ENCODE peak calls at places on chromosomes 2 and 18, in seven cellular contexts. One of them, this sample, is unnamed.

GRCh38 chr2:109127556-109127955 is 1.4 kb upstream of the SH3RF3 start:
- DNase-seq in K562: no peak
- DNase-seq in A549: no peak
- DNase-seq in IMR-90: no peak
- DNase-seq in HepG2: no peak
- DNase-seq in H1: no peak
- DNase-seq in SK-N-SH: no peak
- DNase-seq in this sample: no peak

GRCh38 chr2:169928463-169928864 is 101.2 kb downstream of the UBR3 start:
- DNase-seq in K562: peak
- DNase-seq in A549: peak
- DNase-seq in IMR-90: peak
- DNase-seq in HepG2: peak
- DNase-seq in H1: no peak
- DNase-seq in SK-N-SH: peak
- DNase-seq in this sample: no peak

GRCh38 chr2:216875861-216876260 is 16.0 kb upstream of the TNP1 start:
- DNase-seq in K562: no peak
- DNase-seq in A549: no peak
- DNase-seq in IMR-90: no peak
- DNase-seq in HepG2: no peak
- DNase-seq in H1: no peak
- DNase-seq in SK-N-SH: no peak
- DNase-seq in this sample: no peak

GRCh38 chr18:51278045-51278649 is 80.7 kb upstream of the MEX3C start:
- DNase-seq in K562: peak
- DNase-seq in A549: peak
- DNase-seq in IMR-90: no peak
- DNase-seq in HepG2: peak
- DNase-seq in H1: peak
- DNase-seq in SK-N-SH: peak
- DNase-seq in this sample: no peak

GRCh38 chr2:234763051-234763909 is 188.5 kb upstream of the SH3BP4 start:
- DNase-seq in K562: no peak
- DNase-seq in A549: no peak
- DNase-seq in IMR-90: peak
- DNase-seq in HepG2: peak
- DNase-seq in H1: no peak
- DNase-seq in SK-N-SH: no peak
- DNase-seq in this sample: no peak

GRCh38 chr2:96642564-96643350 is at the start of gene FER1L5:
- DNase-seq in K562: peak
- DNase-seq in A549: no peak
- DNase-seq in IMR-90: peak
- DNase-seq in HepG2: no peak
- DNase-seq in H1: peak
- DNase-seq in SK-N-SH: peak
- DNase-seq in this sample: no peak

GRCh38 chr2:20657522-20658235 is 6.8 kb upstream of the HS1BP3 start:
- DNase-seq in K562: no peak
- DNase-seq in A549: no peak
- DNase-seq in IMR-90: no peak
- DNase-seq in HepG2: no peak
- DNase-seq in H1: no peak
- DNase-seq in SK-N-SH: no peak
- DNase-seq in this sample: no peak

GRCh38 chr2:84870306-84870705 is 10.6 kb downstream of the TRABD2A start:
- DNase-seq in K562: peak
- DNase-seq in A549: no peak
- DNase-seq in IMR-90: no peak
- DNase-seq in HepG2: no peak
- DNase-seq in H1: no peak
- DNase-seq in SK-N-SH: no peak
- DNase-seq in this sample: no peak

GRCh38 chr18:11800947-11801346 is 50.3 kb upstream of the CHMP1B start:
- DNase-seq in K562: no peak
- DNase-seq in A549: no peak
- DNase-seq in IMR-90: no peak
- DNase-seq in HepG2: no peak
- DNase-seq in H1: no peak
- DNase-seq in SK-N-SH: no peak
- DNase-seq in this sample: no peak

GRCh38 chr18:47928466-47928865 is 2.0 kb downstream of the SMAD2 start:
- DNase-seq in K562: peak
- DNase-seq in A549: no peak
- DNase-seq in IMR-90: peak
- DNase-seq in HepG2: no peak
- DNase-seq in H1: no peak
- DNase-seq in SK-N-SH: no peak
- DNase-seq in this sample: no peak

GRCh38 chr2:30362468-30363081 is 84.5 kb upstream of the LCLAT1 start:
- DNase-seq in K562: no peak
- DNase-seq in A549: peak
- DNase-seq in IMR-90: peak
- DNase-seq in HepG2: no peak
- DNase-seq in H1: no peak
- DNase-seq in SK-N-SH: no peak
- DNase-seq in this sample: no peak

GRCh38 chr2:64408031-64408430 is 45.9 kb upstream of the LGALSL start:
- DNase-seq in K562: no peak
- DNase-seq in A549: no peak
- DNase-seq in IMR-90: no peak
- DNase-seq in HepG2: no peak
- DNase-seq in H1: no peak
- DNase-seq in SK-N-SH: no peak
- DNase-seq in this sample: no peak

GRCh38 chr2:229296016-229296415 is 24.9 kb upstream of the PID1 start:
- DNase-seq in K562: no peak
- DNase-seq in A549: no peak
- DNase-seq in IMR-90: no peak
- DNase-seq in HepG2: no peak
- DNase-seq in H1: no peak
- DNase-seq in SK-N-SH: no peak
- DNase-seq in this sample: no peak

GRCh38 chr2:96859338-96859649 is 1.5 kb upstream of the ANKRD39 start:
- DNase-seq in K562: peak
- DNase-seq in A549: no peak
- DNase-seq in IMR-90: no peak
- DNase-seq in HepG2: no peak
- DNase-seq in H1: no peak
- DNase-seq in SK-N-SH: no peak
- DNase-seq in this sample: no peak

GRCh38 chr18:3605562-3606443 is 155.8 kb downstream of the TGIF1 start:
- DNase-seq in K562: peak
- DNase-seq in A549: no peak
- DNase-seq in IMR-90: peak
- DNase-seq in HepG2: no peak
- DNase-seq in H1: no peak
- DNase-seq in SK-N-SH: no peak
- DNase-seq in this sample: no peak

GRCh38 chr2:238475571-238475970 is 48.8 kb downstream of the ASB1 start:
- DNase-seq in K562: no peak
- DNase-seq in A549: no peak
- DNase-seq in IMR-90: no peak
- DNase-seq in HepG2: no peak
- DNase-seq in H1: no peak
- DNase-seq in SK-N-SH: no peak
- DNase-seq in this sample: no peak

GRCh38 chr2:138985881-138986280 is 205.7 kb upstream of the NXPH2 start:
- DNase-seq in K562: no peak
- DNase-seq in A549: no peak
- DNase-seq in IMR-90: no peak
- DNase-seq in HepG2: no peak
- DNase-seq in H1: no peak
- DNase-seq in SK-N-SH: no peak
- DNase-seq in this sample: no peak

GRCh38 chr2:150544731-150545130 is 57.3 kb upstream of the RND3 start:
- DNase-seq in K562: no peak
- DNase-seq in A549: no peak
- DNase-seq in IMR-90: no peak
- DNase-seq in HepG2: no peak
- DNase-seq in H1: no peak
- DNase-seq in SK-N-SH: no peak
- DNase-seq in this sample: no peak

GRCh38 chr2:86274265-86274917 is 63.0 kb downstream of the REEP1 start:
- DNase-seq in K562: peak
- DNase-seq in A549: peak
- DNase-seq in IMR-90: peak
- DNase-seq in HepG2: no peak
- DNase-seq in H1: no peak
- DNase-seq in SK-N-SH: no peak
- DNase-seq in this sample: peak

GRCh38 chr2:38690499-38691420 is 24.8 kb downstream of the GALM start:
- DNase-seq in K562: peak
- DNase-seq in A549: peak
- DNase-seq in IMR-90: peak
- DNase-seq in HepG2: peak
- DNase-seq in H1: no peak
- DNase-seq in SK-N-SH: peak
- DNase-seq in this sample: no peak

GRCh38 chr18:37566479-37567060 is 972 bp upstream of the CELF4 start:
- DNase-seq in K562: no peak
- DNase-seq in A549: no peak
- DNase-seq in IMR-90: no peak
- DNase-seq in HepG2: no peak
- DNase-seq in H1: no peak
- DNase-seq in SK-N-SH: peak
- DNase-seq in this sample: no peak

GRCh38 chr2:108895188-108895587 is 93.8 kb downstream of the EDAR start:
- DNase-seq in K562: no peak
- DNase-seq in A549: no peak
- DNase-seq in IMR-90: no peak
- DNase-seq in HepG2: no peak
- DNase-seq in H1: no peak
- DNase-seq in SK-N-SH: no peak
- DNase-seq in this sample: no peak

GRCh38 chr18:37481491-37481890 is 84.1 kb downstream of the CELF4 start:
- DNase-seq in K562: no peak
- DNase-seq in A549: no peak
- DNase-seq in IMR-90: no peak
- DNase-seq in HepG2: no peak
- DNase-seq in H1: no peak
- DNase-seq in SK-N-SH: no peak
- DNase-seq in this sample: no peak

DNA sequence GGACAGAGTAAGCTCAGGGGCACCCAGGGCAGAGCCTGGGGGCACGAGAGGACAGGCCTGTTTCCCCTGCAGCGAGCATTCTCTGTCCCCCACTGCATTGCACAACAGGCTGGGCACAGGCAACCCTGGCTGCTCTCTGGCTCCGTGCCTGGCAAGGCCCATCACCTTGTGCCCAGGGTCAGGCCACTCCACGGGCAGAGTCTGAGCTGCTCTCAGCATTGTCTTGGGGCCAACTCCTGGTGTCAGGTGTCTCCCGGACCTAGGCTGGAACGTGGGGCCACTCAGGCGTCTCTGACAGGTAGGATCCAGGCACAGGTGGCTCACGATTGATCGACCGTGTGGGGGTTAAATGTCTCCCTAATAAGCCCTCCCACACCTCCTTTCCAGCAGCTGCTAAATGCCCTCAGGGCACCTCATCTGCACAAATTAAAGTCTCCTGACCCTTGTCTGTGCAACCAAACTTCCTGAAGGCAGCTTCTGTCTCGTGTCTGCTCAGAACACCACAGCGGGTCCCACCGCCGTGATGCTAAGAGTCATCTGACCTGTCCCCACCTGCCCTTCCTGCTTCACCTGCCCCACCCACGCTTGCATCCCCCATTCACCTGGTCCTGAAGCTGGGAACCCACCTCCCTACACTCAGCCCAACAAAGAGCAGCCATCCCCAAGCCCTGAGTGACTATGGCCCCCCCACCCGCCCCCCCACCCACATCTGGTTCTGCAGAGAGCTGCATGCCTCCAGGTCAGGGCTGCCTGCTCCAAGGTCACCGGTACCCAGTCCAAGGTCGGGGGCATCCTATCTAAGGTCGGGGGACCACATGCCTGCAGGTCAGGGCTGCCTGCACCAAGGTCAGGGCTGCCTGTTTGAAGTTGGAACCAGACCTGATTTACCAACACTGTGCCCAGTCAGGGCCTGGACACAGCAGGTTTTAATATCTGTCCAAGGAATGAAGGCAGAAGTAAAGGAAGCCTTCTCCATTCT is 66.4 kb upstream of the GPC1 start:
- DNase-seq in K562: no peak
- DNase-seq in A549: no peak
- DNase-seq in IMR-90: no peak
- DNase-seq in HepG2: no peak
- DNase-seq in H1: no peak
- DNase-seq in SK-N-SH: peak
- DNase-seq in this sample: no peak
- TF ChIP-seq RFX5 in K562: no peak
- TF ChIP-seq RFX5 in A549: no peak
- TF ChIP-seq RFX5 in IMR-90: no peak
- TF ChIP-seq RFX5 in HepG2: no peak
- TF ChIP-seq RFX5 in H1: no peak
- TF ChIP-seq RFX5 in SK-N-SH: no peak
- TF ChIP-seq RFX5 in this sample: no peak

GRCh38 chr2:211035548-211036185 is 479.3 kb downstream of the CPS1 start:
- DNase-seq in K562: no peak
- DNase-seq in A549: peak
- DNase-seq in IMR-90: peak
- DNase-seq in HepG2: peak
- DNase-seq in H1: no peak
- DNase-seq in SK-N-SH: no peak
- DNase-seq in this sample: no peak
- TF ChIP-seq RFX5 in K562: no peak
- TF ChIP-seq RFX5 in A549: no peak
- TF ChIP-seq RFX5 in IMR-90: no peak
- TF ChIP-seq RFX5 in HepG2: no peak
- TF ChIP-seq RFX5 in H1: no peak
- TF ChIP-seq RFX5 in SK-N-SH: no peak
- TF ChIP-seq RFX5 in this sample: no peak

DNA sequence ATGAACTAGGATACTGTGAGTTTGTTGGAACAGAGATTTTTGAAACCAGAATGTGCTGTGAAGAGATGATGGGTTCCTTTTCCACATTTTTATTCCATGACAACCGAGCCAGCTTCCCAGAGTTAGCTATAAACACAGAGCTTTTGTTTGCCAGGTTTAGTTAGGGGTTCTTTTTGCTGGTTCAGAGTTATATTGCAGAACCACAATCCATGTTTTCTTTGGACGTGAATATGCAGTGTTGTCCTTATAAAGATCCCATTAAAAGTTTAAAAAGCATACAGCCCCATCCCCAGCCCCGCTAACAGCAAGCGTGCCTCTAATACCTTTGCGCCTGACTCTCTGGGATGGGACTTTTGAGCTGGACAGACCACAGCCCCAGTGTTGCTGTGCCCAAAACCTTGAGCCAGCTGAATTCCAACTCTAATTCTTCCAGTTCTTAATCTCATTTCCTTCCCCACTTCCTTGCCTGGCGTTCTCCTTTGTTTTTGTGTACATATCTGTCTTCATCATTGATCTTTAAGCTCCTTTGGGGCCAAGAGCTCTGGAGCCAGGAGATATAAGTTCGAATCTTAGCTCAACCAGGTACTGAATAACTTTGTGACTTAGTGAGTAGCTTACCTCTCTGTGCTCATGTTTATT is 72.3 kb downstream of the SPATS2L start:
- DNase-seq in K562: no peak
- DNase-seq in A549: no peak
- DNase-seq in IMR-90: peak
- DNase-seq in HepG2: no peak
- DNase-seq in H1: no peak
- DNase-seq in SK-N-SH: no peak
- DNase-seq in this sample: no peak
- TF ChIP-seq RFX5 in K562: no peak
- TF ChIP-seq RFX5 in A549: no peak
- TF ChIP-seq RFX5 in IMR-90: no peak
- TF ChIP-seq RFX5 in HepG2: no peak
- TF ChIP-seq RFX5 in H1: no peak
- TF ChIP-seq RFX5 in SK-N-SH: no peak
- TF ChIP-seq RFX5 in this sample: no peak

GRCh38 chr2:240954436-240955305 is 43.7 kb upstream of the SNED1 start:
- DNase-seq in K562: no peak
- DNase-seq in A549: no peak
- DNase-seq in IMR-90: no peak
- DNase-seq in HepG2: no peak
- DNase-seq in H1: no peak
- DNase-seq in SK-N-SH: peak
- DNase-seq in this sample: no peak
- TF ChIP-seq RFX5 in K562: no peak
- TF ChIP-seq RFX5 in A549: no peak
- TF ChIP-seq RFX5 in IMR-90: no peak
- TF ChIP-seq RFX5 in HepG2: no peak
- TF ChIP-seq RFX5 in H1: no peak
- TF ChIP-seq RFX5 in SK-N-SH: no peak
- TF ChIP-seq RFX5 in this sample: no peak

This sample was measured in GM12878.